ENCODE peak calls at places on chromosomes 13 and 19, in ten cellular contexts. One of them, this sample, is unnamed. For H3K27me3, the result is how much of the 10 kb centered on the place peaks cover.

GRCh38 chr13:49292742-49293498 is 45.2 kb downstream of the CDADC1 start:
- DNase-seq in AG04450: peak
- DNase-seq in CD8-positive, alpha-beta T cell: no peak
- DNase-seq in fibroblast of lung: peak
- DNase-seq in HCT116: no peak
- DNase-seq in heart right ventricle: peak
- DNase-seq in left ventricle myocardium inferior: no peak
- DNase-seq in colonic mucosa: no peak
- DNase-seq in cardiac muscle cell: peak
- DNase-seq in thoracic aorta: peak
- DNase-seq in this sample: no peak

GRCh38 chr13:27794921-27795717 is 2.8 kb downstream of the GSX1 start:
- DNase-seq in AG04450: no peak
- DNase-seq in CD8-positive, alpha-beta T cell: no peak
- DNase-seq in fibroblast of lung: no peak
- DNase-seq in HCT116: no peak
- DNase-seq in heart right ventricle: no peak
- DNase-seq in left ventricle myocardium inferior: no peak
- DNase-seq in colonic mucosa: no peak
- DNase-seq in cardiac muscle cell: no peak
- DNase-seq in thoracic aorta: no peak
- DNase-seq in this sample: no peak

GRCh38 chr13:23608704-23609413 is 38.6 kb downstream of the TNFRSF19 start:
- DNase-seq in AG04450: no peak
- DNase-seq in CD8-positive, alpha-beta T cell: no peak
- DNase-seq in fibroblast of lung: peak
- DNase-seq in HCT116: no peak
- DNase-seq in heart right ventricle: peak
- DNase-seq in left ventricle myocardium inferior: peak
- DNase-seq in colonic mucosa: peak
- DNase-seq in cardiac muscle cell: peak
- DNase-seq in thoracic aorta: no peak
- DNase-seq in this sample: no peak

GRCh38 chr13:95569966-95570365 is 17.4 kb downstream of the CLDN10 start:
- DNase-seq in AG04450: no peak
- DNase-seq in CD8-positive, alpha-beta T cell: no peak
- DNase-seq in fibroblast of lung: no peak
- DNase-seq in HCT116: no peak
- DNase-seq in heart right ventricle: no peak
- DNase-seq in left ventricle myocardium inferior: no peak
- DNase-seq in colonic mucosa: no peak
- DNase-seq in cardiac muscle cell: no peak
- DNase-seq in thoracic aorta: no peak
- DNase-seq in this sample: no peak

GRCh38 chr13:46165485-46166220 is 16.3 kb downstream of the LCP1 start:
- DNase-seq in AG04450: no peak
- DNase-seq in CD8-positive, alpha-beta T cell: no peak
- DNase-seq in fibroblast of lung: no peak
- DNase-seq in HCT116: no peak
- DNase-seq in heart right ventricle: no peak
- DNase-seq in left ventricle myocardium inferior: no peak
- DNase-seq in colonic mucosa: no peak
- DNase-seq in cardiac muscle cell: no peak
- DNase-seq in thoracic aorta: no peak
- DNase-seq in this sample: no peak

GRCh38 chr13:100815476-100816046 is 141.0 kb upstream of the TMTC4 start:
- DNase-seq in AG04450: no peak
- DNase-seq in CD8-positive, alpha-beta T cell: no peak
- DNase-seq in fibroblast of lung: no peak
- DNase-seq in HCT116: no peak
- DNase-seq in heart right ventricle: no peak
- DNase-seq in left ventricle myocardium inferior: no peak
- DNase-seq in colonic mucosa: no peak
- DNase-seq in cardiac muscle cell: no peak
- DNase-seq in thoracic aorta: no peak
- DNase-seq in this sample: peak

GRCh38 chr13:19981685-19982238 is 23.2 kb downstream of the ZMYM2 start:
- DNase-seq in AG04450: no peak
- DNase-seq in CD8-positive, alpha-beta T cell: no peak
- DNase-seq in fibroblast of lung: no peak
- DNase-seq in HCT116: no peak
- DNase-seq in heart right ventricle: no peak
- DNase-seq in left ventricle myocardium inferior: no peak
- DNase-seq in colonic mucosa: no peak
- DNase-seq in cardiac muscle cell: no peak
- DNase-seq in thoracic aorta: no peak
- DNase-seq in this sample: no peak

GRCh38 chr19:38145627-38146026 is 78.4 kb downstream of the DPF1 start:
- DNase-seq in AG04450: no peak
- DNase-seq in CD8-positive, alpha-beta T cell: no peak
- DNase-seq in fibroblast of lung: peak
- DNase-seq in HCT116: no peak
- DNase-seq in heart right ventricle: no peak
- DNase-seq in left ventricle myocardium inferior: no peak
- DNase-seq in colonic mucosa: no peak
- DNase-seq in cardiac muscle cell: peak
- DNase-seq in thoracic aorta: no peak
- DNase-seq in this sample: no peak

GRCh38 chr13:106275441-106276032 is 259.9 kb downstream of the EFNB2 start:
- DNase-seq in AG04450: no peak
- DNase-seq in CD8-positive, alpha-beta T cell: no peak
- DNase-seq in fibroblast of lung: no peak
- DNase-seq in HCT116: no peak
- DNase-seq in heart right ventricle: no peak
- DNase-seq in left ventricle myocardium inferior: no peak
- DNase-seq in colonic mucosa: no peak
- DNase-seq in cardiac muscle cell: peak
- DNase-seq in thoracic aorta: no peak
- DNase-seq in this sample: no peak

GRCh38 chr13:93715866-93716265 is 489.3 kb downstream of the GPC6 start:
- DNase-seq in AG04450: no peak
- DNase-seq in CD8-positive, alpha-beta T cell: no peak
- DNase-seq in fibroblast of lung: peak
- DNase-seq in HCT116: no peak
- DNase-seq in heart right ventricle: no peak
- DNase-seq in left ventricle myocardium inferior: no peak
- DNase-seq in colonic mucosa: no peak
- DNase-seq in cardiac muscle cell: no peak
- DNase-seq in thoracic aorta: no peak
- DNase-seq in this sample: no peak

GRCh38 chr19:4378886-4379285 is 21.5 kb downstream of the SH3GL1 start:
- DNase-seq in AG04450: no peak
- DNase-seq in CD8-positive, alpha-beta T cell: no peak
- DNase-seq in fibroblast of lung: no peak
- DNase-seq in HCT116: no peak
- DNase-seq in heart right ventricle: no peak
- DNase-seq in left ventricle myocardium inferior: no peak
- DNase-seq in colonic mucosa: no peak
- DNase-seq in cardiac muscle cell: no peak
- DNase-seq in thoracic aorta: no peak
- DNase-seq in this sample: no peak

DNA sequence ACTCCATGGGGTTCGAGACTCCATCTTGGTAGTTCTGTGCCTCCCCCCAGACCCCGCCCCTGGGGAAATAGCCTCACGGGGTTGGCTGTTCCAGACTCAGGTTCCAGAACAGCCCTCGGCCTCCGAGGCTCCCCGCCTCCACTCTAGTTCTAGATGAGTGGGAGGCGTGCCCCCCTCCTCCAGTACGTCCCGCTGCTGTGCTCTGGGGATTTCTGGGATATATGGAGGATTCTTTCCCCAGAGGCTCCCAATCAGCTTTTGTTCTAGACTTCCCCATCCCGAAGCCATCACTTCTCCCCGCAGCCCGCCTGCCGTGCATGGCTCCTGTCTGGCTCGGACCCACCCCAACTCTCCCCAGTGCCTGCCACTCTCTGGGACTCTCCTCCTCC is 1.9 kb upstream of the CACNG7 start:
- DNase-seq in AG04450: no peak
- DNase-seq in CD8-positive, alpha-beta T cell: no peak
- DNase-seq in fibroblast of lung: no peak
- DNase-seq in HCT116: no peak
- DNase-seq in heart right ventricle: no peak
- DNase-seq in left ventricle myocardium inferior: no peak
- DNase-seq in colonic mucosa: no peak
- DNase-seq in cardiac muscle cell: no peak
- DNase-seq in thoracic aorta: no peak
- DNase-seq in this sample: no peak
- H3K4me3 ChIP-seq in AG04450: no peak
- H3K4me3 ChIP-seq in CD8-positive, alpha-beta T cell: no peak
- H3K4me3 ChIP-seq in fibroblast of lung: no peak
- H3K4me3 ChIP-seq in HCT116: no peak
- H3K4me3 ChIP-seq in heart right ventricle: no peak
- H3K4me3 ChIP-seq in left ventricle myocardium inferior: no peak
- H3K4me3 ChIP-seq in colonic mucosa: no peak
- H3K4me3 ChIP-seq in cardiac muscle cell: no peak
- H3K4me3 ChIP-seq in thoracic aorta: no peak
- H3K4me3 ChIP-seq in this sample: no peak

GRCh38 chr19:29303707-29304090 is 90.7 kb upstream of the UQCRFS1 start:
- DNase-seq in AG04450: no peak
- DNase-seq in CD8-positive, alpha-beta T cell: no peak
- DNase-seq in fibroblast of lung: no peak
- DNase-seq in HCT116: no peak
- DNase-seq in heart right ventricle: no peak
- DNase-seq in left ventricle myocardium inferior: no peak
- DNase-seq in colonic mucosa: no peak
- DNase-seq in cardiac muscle cell: no peak
- DNase-seq in thoracic aorta: no peak
- DNase-seq in this sample: no peak
- H3K27me3 ChIP-seq in AG04450: under half
- H3K27me3 ChIP-seq in CD8-positive, alpha-beta T cell: under half
- H3K27me3 ChIP-seq in fibroblast of lung: under half
- H3K27me3 ChIP-seq in HCT116: half or more
- H3K27me3 ChIP-seq in heart right ventricle: under half
- H3K27me3 ChIP-seq in left ventricle myocardium inferior: half or more
- H3K27me3 ChIP-seq in colonic mucosa: under half
- H3K27me3 ChIP-seq in cardiac muscle cell: under half
- H3K27me3 ChIP-seq in thoracic aorta: under half
- H3K27me3 ChIP-seq in this sample: under half

GRCh38 chr13:77016888-77017623 is 9.9 kb downstream of the FBXL3 start:
- DNase-seq in AG04450: no peak
- DNase-seq in CD8-positive, alpha-beta T cell: no peak
- DNase-seq in fibroblast of lung: no peak
- DNase-seq in HCT116: no peak
- DNase-seq in heart right ventricle: no peak
- DNase-seq in left ventricle myocardium inferior: no peak
- DNase-seq in colonic mucosa: no peak
- DNase-seq in cardiac muscle cell: no peak
- DNase-seq in thoracic aorta: no peak
- DNase-seq in this sample: no peak
- TF ChIP-seq CTCF in AG04450: no peak
- TF ChIP-seq CTCF in CD8-positive, alpha-beta T cell: no peak
- TF ChIP-seq CTCF in fibroblast of lung: no peak
- TF ChIP-seq CTCF in HCT116: peak
- TF ChIP-seq CTCF in heart right ventricle: no peak
- TF ChIP-seq CTCF in left ventricle myocardium inferior: no peak
- TF ChIP-seq CTCF in colonic mucosa: no peak
- TF ChIP-seq CTCF in cardiac muscle cell: no peak
- TF ChIP-seq CTCF in thoracic aorta: no peak
- TF ChIP-seq CTCF in this sample: no peak

DNA sequence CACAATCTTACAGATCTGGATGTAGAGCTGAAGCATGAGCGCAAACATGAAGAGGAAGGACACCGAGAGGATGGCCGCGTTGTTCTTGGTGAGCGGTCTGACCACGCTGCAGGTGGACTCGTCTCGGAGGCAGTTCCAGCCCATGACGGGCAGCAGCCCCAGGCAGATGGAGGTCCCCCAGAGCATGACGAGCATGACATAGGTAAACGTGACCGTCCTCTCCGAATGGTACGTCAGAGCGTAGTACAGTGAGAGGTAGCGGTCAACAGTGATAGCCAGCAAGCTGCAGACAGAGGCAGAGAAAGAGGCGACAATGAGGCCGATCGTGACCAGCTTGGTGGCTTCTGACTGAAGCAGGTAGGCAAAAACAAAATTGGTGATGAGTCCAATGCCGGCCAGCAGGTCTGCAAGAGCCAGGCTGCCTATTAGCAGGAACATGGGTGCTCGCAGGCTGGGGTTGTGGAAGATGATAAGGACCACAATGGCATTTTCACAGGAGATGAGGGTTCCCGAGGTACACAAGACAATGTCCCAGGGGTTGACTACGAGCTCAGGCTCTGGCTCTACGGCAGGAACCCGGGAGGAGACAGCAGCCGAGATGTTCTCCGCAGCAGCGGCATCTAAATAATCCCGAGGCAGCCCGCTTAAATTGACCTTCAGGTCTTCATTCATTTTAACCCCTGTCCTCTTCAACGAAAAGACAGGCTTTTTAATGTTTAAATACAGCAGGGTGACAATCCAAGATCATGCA is 1.3 kb downstream of the GPR12 start:
- DNase-seq in AG04450: no peak
- DNase-seq in CD8-positive, alpha-beta T cell: no peak
- DNase-seq in fibroblast of lung: no peak
- DNase-seq in HCT116: no peak
- DNase-seq in heart right ventricle: no peak
- DNase-seq in left ventricle myocardium inferior: no peak
- DNase-seq in colonic mucosa: no peak
- DNase-seq in cardiac muscle cell: no peak
- DNase-seq in thoracic aorta: no peak
- DNase-seq in this sample: no peak
- H3K4me3 ChIP-seq in AG04450: no peak
- H3K4me3 ChIP-seq in CD8-positive, alpha-beta T cell: peak
- H3K4me3 ChIP-seq in fibroblast of lung: no peak
- H3K4me3 ChIP-seq in HCT116: no peak
- H3K4me3 ChIP-seq in heart right ventricle: no peak
- H3K4me3 ChIP-seq in left ventricle myocardium inferior: peak
- H3K4me3 ChIP-seq in colonic mucosa: no peak
- H3K4me3 ChIP-seq in cardiac muscle cell: no peak
- H3K4me3 ChIP-seq in thoracic aorta: peak
- H3K4me3 ChIP-seq in this sample: no peak

This sample was measured in bronchial epithelial cell.